ENCODE peak calls at places on chromosome 20, in four cellular contexts. W is NB4, T is Caco-2, V is heart left ventricle. G is an unnamed sample.

GRCh38 chr20:36744764-36745191 is 1.1 kb downstream of the NDRG3 start:
- DNase-seq in V (peak), W (no peak), T (peak), G (no peak)

GRCh38 chr20:64163776-64164122 is 503 bp upstream of the MYT1 start:
- DNase-seq in T (no peak), W (no peak), V (no peak), G (no peak)

GRCh38 chr20:50281831-50282591 is 91.4 kb downstream of the CEBPB start:
- DNase-seq in T (peak), W (no peak), V (no peak), G (no peak)

GRCh38 chr20:39886650-39887190 is 802.3 kb downstream of the MAFB start:
- DNase-seq in T (no peak), V (peak), W (peak), G (no peak)

GRCh38 chr20:57667385-57667784 is 42.4 kb downstream of the PMEPA1 start:
- DNase-seq in W (no peak), T (no peak), V (peak), G (no peak)

GRCh38 chr20:2398453-2398852 is 17.8 kb downstream of the TGM6 start:
- DNase-seq in W (peak), T (no peak), V (no peak), G (no peak)

GRCh38 chr20:8646026-8646425 is 422.9 kb upstream of the PLCB4 start:
- DNase-seq in V (no peak), T (no peak), W (no peak), G (no peak)

GRCh38 chr20:5268449-5268848 is 48.3 kb downstream of the PROKR2 start:
- DNase-seq in W (no peak), T (no peak), V (no peak), G (no peak)

GRCh38 chr20:23932256-23932655 is 52.7 kb upstream of the CST5 start:
- DNase-seq in T (no peak), V (no peak), W (no peak), G (no peak)

GRCh38 chr20:59336551-59336950 is 36.1 kb downstream of the EDN3 start:
- DNase-seq in V (no peak), T (no peak), W (no peak), G (no peak)

GRCh38 chr20:21179796-21180195 is 53.9 kb downstream of the KIZ start:
- DNase-seq in T (no peak), V (no peak), W (no peak), G (no peak)

GRCh38 chr20:9147553-9148024 is 78.7 kb downstream of the PLCB4 start:
- DNase-seq in V (no peak), W (no peak), T (no peak), G (no peak)

GRCh38 chr20:19129976-19130612 is 82.3 kb upstream of the SLC24A3 start:
- DNase-seq in V (no peak), T (no peak), W (no peak), G (no peak)

GRCh38 chr20:35680464-35681183 is 15.9 kb upstream of the CPNE1 start:
- DNase-seq in T (no peak), V (no peak), W (peak), G (no peak)

GRCh38 chr20:58466309-58466708 is 48.9 kb downstream of the APCDD1L start:
- DNase-seq in V (no peak), T (no peak), W (no peak), G (no peak)

GRCh38 chr20:20085812-20086211 is 33.5 kb downstream of the CFAP61 start:
- DNase-seq in T (no peak), V (peak), W (no peak), G (no peak)

GRCh38 chr20:58697201-58697866 is 4.7 kb downstream of the NPEPL1 start:
- DNase-seq in T (no peak), W (no peak), V (no peak), G (no peak)

GRCh38 chr20:513429-513828 is 30.2 kb downstream of the CSNK2A1 start:
- DNase-seq in V (no peak), W (no peak), T (no peak), G (no peak)

GRCh38 chr20:51128198-51128597 is 105.3 kb upstream of the KCNG1 start:
- DNase-seq in W (no peak), V (no peak), T (no peak), G (peak)

DNA sequence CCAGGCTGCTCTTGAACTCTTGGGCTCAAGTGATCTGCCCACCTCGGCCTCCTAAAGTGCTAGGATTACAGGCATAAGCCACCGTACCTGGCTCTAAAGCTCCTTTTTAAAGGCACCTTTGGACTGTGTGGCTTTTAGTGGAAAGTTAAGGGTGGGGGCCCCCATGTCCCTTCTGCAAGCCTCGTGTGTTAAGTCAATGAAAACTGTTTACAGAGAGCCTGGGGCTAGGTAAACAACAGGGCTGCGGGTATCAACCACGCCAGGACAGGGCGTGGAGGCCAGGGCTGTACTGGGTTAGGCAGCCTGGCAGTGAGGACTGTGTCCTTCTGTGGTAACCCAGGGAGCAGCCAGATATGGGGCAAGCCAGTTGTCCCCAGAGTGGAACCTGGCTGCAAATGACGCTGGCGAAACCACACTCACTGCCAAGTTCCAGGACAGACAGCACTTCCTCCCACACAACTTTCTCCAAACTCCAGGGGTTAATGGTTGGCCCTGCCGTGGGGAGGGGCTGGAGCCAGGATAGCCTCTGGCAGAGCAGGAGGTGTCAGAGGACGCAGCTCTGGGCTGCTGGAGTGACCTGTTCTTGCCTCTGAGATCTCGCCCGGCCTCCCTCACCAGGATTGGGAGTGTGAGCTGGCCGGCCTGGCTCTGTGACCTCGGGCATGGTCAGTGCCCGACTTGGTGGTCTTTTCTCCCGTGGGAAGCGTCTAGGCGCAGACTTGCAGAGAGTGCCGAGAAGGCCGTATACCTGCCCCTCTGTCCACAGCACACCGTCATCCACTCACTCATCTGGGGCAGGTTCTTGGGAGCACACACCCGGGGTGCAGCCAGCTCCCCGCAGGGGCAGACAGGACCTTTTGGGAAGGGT is 3.2 kb downstream of the SLC17A9 start:
- DNase-seq in T (peak), W (peak), V (peak), G (no peak)
- TF ChIP-seq CTCF in T (no peak), W (no peak), V (no peak), G (no peak)

GRCh38 chr20:43681468-43681942 is 14.6 kb downstream of the MYBL2 start:
- DNase-seq in W (peak), V (no peak), T (peak), G (peak)
- TF ChIP-seq CTCF in W (no peak), V (no peak), T (peak), G (no peak)

DNA sequence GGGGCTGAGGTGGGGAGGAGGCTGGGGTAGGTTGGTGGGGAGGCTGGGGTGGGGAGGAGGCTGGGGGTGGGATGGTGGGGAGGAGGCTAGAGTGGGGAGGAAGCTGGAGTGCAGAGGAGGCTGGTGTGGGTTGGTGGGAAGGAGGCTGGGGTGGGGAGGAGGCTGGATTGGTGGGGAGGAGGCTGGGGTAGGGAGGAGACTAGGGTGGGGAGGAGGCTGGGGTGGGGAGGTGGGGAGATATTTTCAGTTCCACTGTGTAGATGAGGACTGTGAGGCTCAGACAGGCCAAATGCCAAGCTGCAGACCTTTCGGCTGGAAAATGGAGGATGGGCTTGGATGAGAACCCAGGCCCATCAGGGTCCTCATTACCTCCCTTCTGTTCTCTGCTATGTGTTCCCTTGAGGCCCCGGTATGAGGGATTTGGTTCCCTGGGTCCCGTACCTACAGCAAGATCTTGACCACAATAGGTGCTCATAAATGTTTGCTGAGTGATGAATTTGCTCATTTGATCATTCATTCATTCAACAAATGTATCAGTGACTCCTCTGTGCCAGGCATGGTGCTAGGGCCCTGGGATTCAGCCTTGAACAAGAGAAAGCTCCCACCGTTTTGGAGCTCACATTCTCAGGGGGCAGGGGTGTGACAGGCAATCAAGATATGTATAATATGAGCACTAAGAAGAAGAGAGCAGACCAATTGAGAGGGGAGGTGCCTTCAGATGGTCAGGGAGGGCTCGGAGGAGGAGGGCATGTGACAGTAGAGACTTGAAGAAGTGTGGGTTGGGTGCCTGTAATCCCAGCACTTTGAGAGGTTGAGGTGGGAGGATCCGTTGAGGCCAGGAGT is 36.2 kb upstream of the NOL4L start:
- DNase-seq in W (peak), V (no peak), T (peak), G (peak)
- TF ChIP-seq CTCF in W (no peak), V (no peak), T (no peak), G (no peak)

GRCh38 chr20:37755665-37756064 is 61.8 kb downstream of the CTNNBL1 start:
- DNase-seq in W (peak), T (peak), V (peak), G (no peak)
- TF ChIP-seq CTCF in W (no peak), T (peak), V (no peak), G (no peak)

G was measured in GM20000.